ENCODE peak calls at places on chromosomes 6 and 20, in nine cellular contexts. Y is EH; A is thoracic aorta; I is cardiac fibroblast; M is H54; J is activated CD4-positive, alpha-beta T cell treated with anti-CD3 and anti-CD28 coated beads, Interleukin-2, amount 10 ng/mL, durations not matched to agents 7 days and 5 days; V is HCEC 1CT; O is activated T-helper 1 cell treated with Interleukin-2 at 50 U/mL for 16 hours; R is NCI-H510A treated with DMSO at 0.1 percent for 48 hours. C is an unnamed sample.

GRCh38 chr20:19789446-19789845 is 31.4 kb downstream of the RIN2 start:
- DNase-seq in Y (no peak), A (no peak), I (no peak), M (no peak), J (no peak), V (no peak), O (no peak), R (no peak), C (no peak)

GRCh38 chr6:41625442-41625841 is 12.8 kb upstream of the MDFI start:
- DNase-seq in Y (no peak), A (no peak), I (peak; percentile 48), M (no peak), J (no peak), V (no peak), O (no peak), R (peak; percentile 23), C (no peak)

GRCh38 chr6:85714893-85715530 is 72.3 kb upstream of the SYNCRIP start:
- DNase-seq in Y (no peak), A (no peak), I (no peak), M (no peak), J (no peak), V (no peak), O (no peak), R (no peak), C (no peak)

GRCh38 chr6:44167567-44167966 is 8.9 kb downstream of the CAPN11 start:
- DNase-seq in Y (no peak), A (no peak), I (no peak), M (no peak), J (no peak), V (no peak), O (no peak), R (no peak), C (no peak)

GRCh38 chr20:59365611-59366284 is 65.3 kb downstream of the EDN3 start:
- DNase-seq in Y (no peak), A (no peak), I (no peak), M (no peak), J (no peak), V (no peak), O (no peak), R (no peak), C (no peak)

GRCh38 chr20:31475472-31476312 is 604 bp downstream of the REM1 start:
- DNase-seq in Y (no peak), A (no peak), I (no peak), M (no peak), J (no peak), V (no peak), O (no peak), R (no peak), C (no peak)

GRCh38 chr6:38671885-38672467 is 31.0 kb downstream of the GLO1 start:
- DNase-seq in Y (peak; percentile 64), A (no peak), I (peak; percentile 74), M (peak; percentile 15), J (peak; percentile 45), V (peak; percentile 49), O (no peak), R (peak; percentile 79), C (peak; percentile 29)

GRCh38 chr20:54290636-54291035 is 82.7 kb downstream of the PFDN4 start:
- DNase-seq in Y (no peak), A (no peak), I (no peak), M (no peak), J (no peak), V (no peak), O (no peak), R (no peak), C (no peak)

GRCh38 chr6:13563009-13563408 is 11.4 kb upstream of the SIRT5 start:
- DNase-seq in Y (no peak), A (no peak), I (no peak), M (no peak), J (no peak), V (no peak), O (no peak), R (no peak), C (no peak)

GRCh38 chr20:325889-326644 is 715 bp downstream of the SOX12 start:
- DNase-seq in Y (peak; percentile 67), A (peak; percentile 24), I (peak; percentile 72), M (no peak), J (peak; percentile 51), V (peak; percentile 68), O (peak; percentile 15), R (peak; percentile 74), C (peak; percentile 42)

GRCh38 chr6:143758551-143758950 is 80.8 kb downstream of the PHACTR2 start:
- DNase-seq in Y (no peak), A (no peak), I (no peak), M (no peak), J (no peak), V (no peak), O (no peak), R (no peak), C (no peak)

GRCh38 chr6:113818528-113818927 is 38.6 kb upstream of the MARCKS start:
- DNase-seq in Y (peak; percentile 21), A (no peak), I (no peak), M (no peak), J (no peak), V (no peak), O (no peak), R (no peak), C (no peak)

GRCh38 chr20:33811763-33812672 is 870 bp downstream of the CHMP4B start:
- DNase-seq in Y (peak; percentile 86), A (peak; percentile 63), I (peak; percentile 78), M (peak; percentile 88), J (peak; percentile 18), V (peak; percentile 95), O (no peak), R (no peak), C (peak; percentile 75)

GRCh38 chr6:153146413-153146812 is 15.3 kb upstream of the RGS17 start:
- DNase-seq in Y (no peak), A (no peak), I (no peak), M (no peak), J (no peak), V (no peak), O (no peak), R (no peak), C (no peak)

GRCh38 chr6:122653094-122653493 is 42.9 kb downstream of the PKIB start:
- DNase-seq in Y (no peak), A (no peak), I (no peak), M (peak; percentile 1), J (no peak), V (peak; percentile 66), O (no peak), R (no peak), C (peak; percentile 96)

GRCh38 chr20:62662422-62662821 is 20.1 kb downstream of the SLCO4A1 start:
- DNase-seq in Y (peak; percentile 87), A (no peak), I (peak; percentile 71), M (peak; percentile 64), J (no peak), V (peak; percentile 67), O (no peak), R (no peak), C (peak; percentile 69)

GRCh38 chr20:50415516-50416268 is 94.5 kb upstream of the PTPN1 start:
- DNase-seq in Y (peak; percentile 96), A (peak; percentile 99), I (peak; percentile 99), M (peak; percentile 63), J (no peak), V (peak; percentile 74), O (no peak), R (no peak), C (peak; percentile 87)

GRCh38 chr6:79453558-79454042 is 83.6 kb downstream of the LCA5 start:
- DNase-seq in Y (no peak), A (no peak), I (peak; percentile 66), M (no peak), J (no peak), V (peak; percentile 41), O (no peak), R (no peak), C (no peak)

GRCh38 chr6:155152211-155153076 is 111.4 kb upstream of the CLDN20 start:
- DNase-seq in Y (no peak), A (no peak), I (peak; percentile 20), M (no peak), J (no peak), V (no peak), O (no peak), R (no peak), C (no peak)

GRCh38 chr20:31987744-31988143 is 19.8 kb downstream of the XKR7 start:
- DNase-seq in Y (peak; percentile 46), A (no peak), I (no peak), M (peak; percentile 60), J (no peak), V (no peak), O (no peak), R (no peak), C (no peak)

GRCh38 chr6:30840084-30840921 is 44.0 kb upstream of the DDR1 start:
- DNase-seq in Y (no peak), A (no peak), I (no peak), M (no peak), J (no peak), V (no peak), O (no peak), R (no peak), C (no peak)

GRCh38 chr6:36682328-36683144 is 4.0 kb downstream of the CDKN1A start:
- DNase-seq in Y (peak; percentile 47), A (no peak), I (no peak), M (no peak), J (peak; percentile 63), V (peak; percentile 27), O (peak; percentile 58), R (peak; percentile 98), C (peak; percentile 11)

GRCh38 chr6:148873868-148874267 is 127.0 kb downstream of the UST start:
- DNase-seq in Y (no peak), A (no peak), I (no peak), M (no peak), J (no peak), V (no peak), O (no peak), R (no peak), C (no peak)

GRCh38 chr6:146200136-146200708 is 171.4 kb downstream of the GRM1 start:
- DNase-seq in Y (peak; percentile 7), A (no peak), I (no peak), M (no peak), J (no peak), V (no peak), O (no peak), R (no peak), C (peak; percentile 10)

GRCh38 chr6:87483929-87484328 is 11.2 kb downstream of the SLC35A1 start:
- DNase-seq in Y (peak; percentile 77), A (no peak), I (peak; percentile 7), M (no peak), J (peak; percentile 12), V (peak; percentile 43), O (no peak), R (no peak), C (peak; percentile 68)